ENCODE peak calls at places on chromosomes 3 and 15, in eight cellular contexts. P is astrocyte of the spinal cord; T is spleen; K is OCI-LY7; U is CD4-positive, alpha-beta T cell; E is endothelial cell; N is activated CD8-positive, alpha-beta T cell treated with anti-CD3 and anti-CD28 coated beads for 36 hours; S is ovary. Q is an unnamed sample.

GRCh38 chr3:43869491-43869890 is 178.8 kb downstream of the ABHD5 start:
- DNase-seq in T (no peak), K (no peak), U (no peak), N (no peak), P (no peak), S (no peak), E (no peak), Q (no peak)

GRCh38 chr3:170178631-170179030 is 2.9 kb downstream of the PHC3 start:
- DNase-seq in K (peak; percentile 38), T (no peak), E (no peak), N (peak; percentile 76), U (peak; percentile 37), P (no peak), S (no peak), Q (no peak)

GRCh38 chr3:8712045-8712870 is 21.3 kb upstream of the CAV3 start:
- DNase-seq in U (no peak), K (no peak), P (peak; percentile 76), N (no peak), E (no peak), S (no peak), T (peak; percentile 43), Q (peak; percentile 5)

GRCh38 chr3:69272537-69272936 is 113.4 kb downstream of the FRMD4B start:
- DNase-seq in E (no peak), N (no peak), K (no peak), S (no peak), T (no peak), U (no peak), P (no peak), Q (no peak)

GRCh38 chr15:98983333-98983732 is 24.3 kb downstream of the PGPEP1L start:
- DNase-seq in K (no peak), U (no peak), T (no peak), S (peak; percentile 65), N (no peak), E (no peak), P (peak; percentile 77), Q (peak; percentile 28)

GRCh38 chr3:8843347-8843746 is 73.9 kb upstream of the OXTR start:
- DNase-seq in T (no peak), P (peak; percentile 50), N (no peak), S (no peak), K (no peak), E (no peak), U (no peak), Q (no peak)

GRCh38 chr3:76673171-76673570 is 366.7 kb upstream of the ROBO2 start:
- DNase-seq in S (no peak), P (no peak), T (no peak), K (no peak), E (no peak), U (no peak), N (no peak), Q (no peak)

GRCh38 chr3:142976621-142977398 is 13.3 kb upstream of the PAQR9 start:
- DNase-seq in K (no peak), U (no peak), P (peak; percentile 96), S (peak; percentile 82), T (peak; percentile 87), N (no peak), E (no peak), Q (peak; percentile 39)

GRCh38 chr15:74378853-74379252 is 11.4 kb upstream of the CYP11A1 start:
- DNase-seq in P (peak; percentile 43), N (peak; percentile 88), U (no peak), K (no peak), S (no peak), T (no peak), E (no peak), Q (no peak)

GRCh38 chr3:48088056-48088748 is 72.0 kb upstream of the MAP4 start:
- DNase-seq in E (no peak), T (no peak), N (no peak), U (no peak), S (no peak), P (peak; percentile 48), K (peak; percentile 39), Q (peak; percentile 21)

GRCh38 chr3:49279376-49279775 is 2.3 kb upstream of the C3orf62 start:
- DNase-seq in E (no peak), S (no peak), P (no peak), U (no peak), N (no peak), K (no peak), T (no peak), Q (no peak)

GRCh38 chr15:74233373-74233772 is 2.8 kb upstream of the CCDC33 start:
- DNase-seq in U (no peak), K (no peak), T (no peak), E (no peak), P (no peak), N (no peak), S (no peak), Q (no peak)

GRCh38 chr3:31936661-31937060 is 44.4 kb downstream of the OSBPL10 start:
- DNase-seq in N (no peak), P (peak; percentile 43), U (no peak), T (no peak), S (no peak), E (no peak), K (no peak), Q (no peak)

GRCh38 chr15:57133127-57133968 is 214.9 kb downstream of the TCF12 start:
- DNase-seq in P (peak; percentile 35), S (no peak), N (peak; percentile 25), K (no peak), T (no peak), U (no peak), E (no peak), Q (no peak)

GRCh38 chr3:183188895-183189462 is 26.4 kb upstream of the LAMP3 start:
- DNase-seq in S (no peak), N (peak; percentile 64), K (peak; percentile 62), U (no peak), T (no peak), P (peak; percentile 23), E (peak; percentile 63), Q (peak; percentile 45)

GRCh38 chr15:91102546-91103330 is 2.7 kb downstream of the SV2B start:
- DNase-seq in S (no peak), P (no peak), E (no peak), N (no peak), T (no peak), U (no peak), K (no peak), Q (no peak)

GRCh38 chr15:89776274-89777072 is at the start of gene MESP2:
- DNase-seq in U (peak; percentile 5), E (peak; percentile 83), K (no peak), N (peak; percentile 47), P (peak; percentile 61), T (peak; percentile 94), S (peak; percentile 88), Q (peak; percentile 73)
- TF ChIP-seq CTCF in U (no peak), E (peak; percentile 27), K (no peak), N (no peak), P (peak; percentile 35), T (no peak), S (peak; percentile 67), Q (no peak)

GRCh38 chr3:116386168-116386567 is 59.1 kb downstream of the LSAMP start:
- DNase-seq in P (no peak), K (no peak), T (no peak), U (no peak), N (no peak), E (no peak), S (no peak), Q (no peak)
- TF ChIP-seq CTCF in P (no peak), K (no peak), T (no peak), U (no peak), N (no peak), E (no peak), S (no peak), Q (peak; percentile 20)

GRCh38 chr3:18445421-18446066 is 20.4 kb upstream of the SATB1 start:
- DNase-seq in P (no peak), S (no peak), E (no peak), T (peak; percentile 90), N (peak; percentile 87), K (no peak), U (peak; percentile 68), Q (no peak)
- TF ChIP-seq CTCF in P (no peak), S (no peak), E (no peak), T (peak; percentile 41), N (no peak), K (no peak), U (peak; percentile 56), Q (peak; percentile 5)

GRCh38 chr3:141255137-141255536 is 23.5 kb downstream of the PXYLP1 start:
- DNase-seq in N (no peak), P (no peak), U (no peak), T (no peak), K (no peak), S (no peak), E (no peak), Q (no peak)

GRCh38 chr3:141257971-141258370 is 26.3 kb downstream of the PXYLP1 start:
- DNase-seq in K (no peak), U (no peak), S (no peak), T (no peak), P (no peak), E (no peak), N (peak; percentile 67), Q (no peak)

GRCh38 chr3:141253811-141254210 is 22.2 kb downstream of the PXYLP1 start:
- DNase-seq in P (no peak), N (no peak), S (no peak), E (no peak), K (no peak), T (no peak), U (no peak), Q (no peak)

GRCh38 chr3:141260131-141260927 is 28.7 kb downstream of the PXYLP1 start:
- DNase-seq in N (no peak), E (no peak), T (no peak), U (no peak), S (no peak), K (no peak), P (no peak), Q (no peak)

DNA sequence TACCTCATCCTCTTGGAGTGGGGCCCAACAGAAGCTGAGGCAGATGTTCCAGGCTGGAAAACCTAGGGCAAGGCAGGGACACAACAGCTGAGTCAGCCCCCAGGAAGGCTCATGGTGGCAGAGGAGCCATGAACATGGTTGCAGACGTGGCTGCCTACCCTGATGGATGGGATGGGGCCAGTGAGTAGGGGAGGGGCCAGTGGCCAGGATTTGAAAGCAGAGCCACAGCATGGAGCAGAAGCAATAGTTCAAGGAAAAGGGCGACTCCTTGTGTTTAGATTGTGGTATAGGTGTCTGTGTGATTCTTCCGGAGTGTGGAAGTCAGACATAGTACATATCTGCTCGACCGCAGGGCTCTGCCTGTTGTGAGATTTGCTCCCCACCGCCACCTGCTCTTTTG is 24.2 kb downstream of the PXYLP1 start:
- DNase-seq in S (no peak), T (no peak), N (peak; percentile 70), P (no peak), K (no peak), E (no peak), U (no peak), Q (peak; percentile 33)
- TF ChIP-seq CTCF in S (no peak), T (no peak), N (peak; percentile 49), P (peak; percentile 36), K (peak; percentile 51), E (no peak), U (peak; percentile 64), Q (peak; percentile 31)